ENCODE peak calls at places on chromosome 15, in ten cellular contexts. I is body of pancreas, K is uterus, L is HepG2, R is thyroid gland, N is ovary, F is esophagus squamous epithelium, U is breast epithelium, D is A549, B is heart left ventricle. C is an unnamed sample.

GRCh38 chr15:98658831-98659699 is 10.7 kb downstream of the IGF1R start:
- DNase-seq in I (peak), K (peak), L (peak), R (peak), N (no peak), F (no peak), U (no peak), D (peak), B (no peak), C (no peak)

GRCh38 chr15:77877869-77878577 is 199.5 kb downstream of the TBC1D2B start:
- DNase-seq in I (no peak), K (no peak), L (no peak), R (no peak), N (no peak), F (no peak), U (no peak), D (no peak), B (no peak), C (no peak)

GRCh38 chr15:60408438-60409105 is 10.8 kb upstream of the ANXA2 start:
- DNase-seq in I (no peak), K (no peak), L (peak), R (no peak), N (no peak), F (no peak), U (no peak), D (peak), B (no peak), C (no peak)

GRCh38 chr15:77567202-77567601 is 65.5 kb downstream of the LINGO1 start:
- DNase-seq in I (no peak), K (no peak), L (no peak), R (no peak), N (no peak), F (no peak), U (no peak), D (no peak), B (peak), C (no peak)

GRCh38 chr15:53133255-53133654 is 343.1 kb upstream of the ONECUT1 start:
- DNase-seq in I (no peak), K (no peak), L (no peak), R (no peak), N (no peak), F (no peak), U (no peak), D (no peak), B (no peak), C (no peak)

GRCh38 chr15:48084759-48085420 is 35.9 kb upstream of the SLC24A5 start:
- DNase-seq in I (no peak), K (no peak), L (peak), R (peak), N (no peak), F (no peak), U (no peak), D (peak), B (no peak), C (no peak)

GRCh38 chr15:43239732-43240491 is 19.1 kb upstream of the EPB42 start:
- DNase-seq in I (no peak), K (no peak), L (peak), R (no peak), N (no peak), F (no peak), U (no peak), D (no peak), B (no peak), C (no peak)

GRCh38 chr15:72319985-72320671 is at the start of gene CELF6:
- DNase-seq in I (peak), K (peak), L (no peak), R (peak), N (peak), F (peak), U (peak), D (peak), B (peak), C (peak)

GRCh38 chr15:61032600-61033286 is 196.4 kb downstream of the RORA start:
- DNase-seq in I (peak), K (no peak), L (no peak), R (peak), N (no peak), F (no peak), U (no peak), D (no peak), B (no peak), C (no peak)

GRCh38 chr15:74275957-74276356 is 39.8 kb downstream of the CCDC33 start:
- DNase-seq in I (no peak), K (no peak), L (no peak), R (no peak), N (no peak), F (no peak), U (no peak), D (peak), B (no peak), C (no peak)

GRCh38 chr15:61037031-61037430 is 192.1 kb downstream of the RORA start:
- DNase-seq in I (no peak), K (no peak), L (no peak), R (no peak), N (no peak), F (no peak), U (no peak), D (no peak), B (no peak), C (no peak)

GRCh38 chr15:78429477-78429876 is 8.5 kb upstream of the IREB2 start:
- DNase-seq in I (no peak), K (no peak), L (peak), R (no peak), N (no peak), F (no peak), U (no peak), D (no peak), B (no peak), C (no peak)

GRCh38 chr15:42511010-42511396 is 15.6 kb downstream of the SNAP23 start:
- DNase-seq in I (no peak), K (no peak), L (no peak), R (no peak), N (no peak), F (no peak), U (no peak), D (no peak), B (no peak), C (no peak)

DNA sequence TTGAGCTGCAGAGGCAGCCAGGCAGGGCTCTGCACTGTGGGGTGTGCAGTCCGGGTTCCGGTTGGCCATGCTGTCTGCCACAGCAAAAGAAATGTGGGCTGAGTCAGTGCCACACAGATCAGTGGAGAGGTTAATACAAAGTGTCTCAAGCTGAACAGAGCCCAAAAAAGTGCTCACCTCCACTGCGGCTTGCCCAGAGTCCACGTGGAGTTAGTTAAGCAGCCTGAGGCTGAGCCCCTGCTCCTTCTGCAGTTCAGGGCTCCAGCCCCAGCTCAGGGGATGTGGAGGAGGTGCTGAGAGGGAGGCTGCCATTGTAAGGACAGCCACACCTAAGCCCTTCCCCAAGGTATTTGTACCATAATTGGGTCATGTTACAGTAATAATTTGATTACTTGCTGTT is 85.3 kb downstream of the LRRK1 start:
- DNase-seq in I (no peak), K (no peak), L (no peak), R (no peak), N (no peak), F (no peak), U (no peak), D (no peak), B (no peak), C (no peak)
- H3K27ac ChIP-seq in I (no peak), K (no peak), L (no peak), R (no peak), N (no peak), F (no peak), U (no peak), D (no peak), B (no peak), C (no peak)

DNA sequence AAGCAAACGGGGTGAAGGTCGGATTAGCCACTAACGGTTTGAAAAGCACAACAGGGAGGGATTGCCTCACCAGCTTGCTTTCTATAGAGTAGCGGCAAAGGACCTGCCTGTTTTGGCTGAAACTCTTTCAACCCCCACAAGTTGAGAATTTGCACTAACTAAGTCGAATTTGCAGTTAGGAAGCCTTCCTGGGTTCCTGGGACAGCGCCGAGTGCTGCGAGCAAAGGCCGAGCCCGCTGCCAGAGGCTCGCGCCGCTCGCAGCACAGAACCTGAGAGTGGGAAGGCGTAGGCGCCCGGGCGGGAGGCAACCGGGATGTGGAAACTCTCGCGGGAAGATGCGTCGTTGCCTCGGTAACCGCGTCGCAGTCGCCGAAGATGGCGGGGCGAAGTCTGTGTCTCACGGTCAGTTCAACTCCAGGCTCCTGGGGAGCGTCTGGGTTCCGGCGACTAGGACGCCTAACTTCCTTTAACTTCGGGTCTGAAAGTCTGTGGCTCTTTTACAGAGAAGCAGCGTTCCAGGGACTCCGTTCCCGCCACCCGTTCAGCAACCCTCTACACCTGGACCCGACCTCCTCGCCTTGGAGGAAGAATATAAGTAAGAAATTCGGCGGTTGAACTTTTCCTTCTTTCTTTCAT is at the start of gene TEX9:
- DNase-seq in I (peak), K (peak), L (peak), R (peak), N (peak), F (peak), U (peak), D (peak), B (peak), C (peak)
- TF ChIP-seq POLR2A in I (peak), K (peak), L (peak), R (no peak), N (no peak), F (no peak), U (no peak), D (peak), B (peak), C (no peak)

DNA sequence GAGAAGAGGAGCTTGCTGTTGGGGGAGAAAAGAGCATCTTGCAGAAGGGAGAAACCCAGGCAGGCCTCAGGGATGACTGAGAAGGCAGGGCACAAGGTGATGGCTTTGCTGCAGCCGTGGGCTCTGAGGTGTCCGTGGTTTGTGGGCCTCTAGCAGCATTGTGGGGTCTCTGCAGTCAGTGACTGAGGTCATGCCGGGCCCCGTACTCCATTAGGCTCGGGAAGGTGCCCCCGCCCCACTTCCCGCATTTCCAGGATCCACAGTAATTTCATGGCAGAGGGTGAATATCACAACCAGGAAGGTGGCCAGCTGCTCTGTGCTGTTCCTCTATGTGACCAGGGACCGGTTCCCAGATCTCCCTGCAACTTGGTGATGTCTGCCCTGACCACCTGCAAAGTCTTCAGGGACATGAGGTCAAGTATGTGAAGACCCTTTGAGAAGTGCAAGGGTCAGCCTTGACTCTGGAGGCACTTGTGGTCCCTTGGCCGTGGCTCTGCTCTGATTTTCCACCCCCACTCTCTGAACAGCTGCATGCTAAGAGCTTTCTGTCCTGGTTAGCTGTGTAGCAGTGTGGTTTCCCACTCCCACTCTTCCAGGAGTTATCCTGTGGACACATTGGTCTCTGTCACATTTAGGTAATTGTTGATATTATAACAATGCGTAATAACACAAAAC is 3.6 kb downstream of the KLF13 start:
- DNase-seq in I (no peak), K (no peak), L (no peak), R (no peak), N (no peak), F (no peak), U (no peak), D (no peak), B (no peak), C (no peak)
- H3K27ac ChIP-seq in I (peak), K (peak), L (no peak), R (peak), N (no peak), F (peak), U (no peak), D (no peak), B (peak), C (no peak)

GRCh38 chr15:81293728-81294500 is 30.0 kb downstream of the STARD5 start:
- DNase-seq in I (no peak), K (no peak), L (no peak), R (no peak), N (no peak), F (no peak), U (no peak), D (no peak), B (no peak), C (no peak)

GRCh38 chr15:81291916-81292424 is 32.0 kb downstream of the STARD5 start:
- DNase-seq in I (no peak), K (no peak), L (no peak), R (no peak), N (no peak), F (no peak), U (no peak), D (no peak), B (no peak), C (no peak)

GRCh38 chr15:81289910-81290309 is 34.0 kb downstream of the STARD5 start:
- DNase-seq in I (no peak), K (no peak), L (no peak), R (no peak), N (no peak), F (no peak), U (no peak), D (no peak), B (no peak), C (no peak)

GRCh38 chr15:81294501-81294850 is 29.5 kb downstream of the STARD5 start:
- DNase-seq in I (no peak), K (no peak), L (no peak), R (no peak), N (no peak), F (no peak), U (no peak), D (no peak), B (no peak), C (no peak)

GRCh38 chr15:81292516-81293001 is 31.4 kb downstream of the STARD5 start:
- DNase-seq in I (no peak), K (no peak), L (no peak), R (no peak), N (no peak), F (no peak), U (no peak), D (no peak), B (peak), C (no peak)
- TF ChIP-seq POLR2A in I (no peak), K (no peak), L (no peak), R (no peak), N (no peak), F (no peak), U (no peak), D (no peak), B (no peak), C (no peak)

GRCh38 chr15:66713843-66714508 is 11.9 kb downstream of the SMAD6 start:
- DNase-seq in I (no peak), K (no peak), L (no peak), R (no peak), N (no peak), F (no peak), U (no peak), D (no peak), B (no peak), C (no peak)
- H3K27ac ChIP-seq in I (peak), K (peak), L (no peak), R (peak), N (no peak), F (no peak), U (no peak), D (peak), B (no peak), C (no peak)

GRCh38 chr15:89578146-89578545 is 2.9 kb downstream of the TICRR start:
- DNase-seq in I (no peak), K (no peak), L (no peak), R (no peak), N (no peak), F (no peak), U (no peak), D (no peak), B (no peak), C (no peak)

GRCh38 chr15:89577776-89578115 is 2.5 kb downstream of the TICRR start:
- DNase-seq in I (no peak), K (no peak), L (no peak), R (no peak), N (no peak), F (no peak), U (no peak), D (no peak), B (no peak), C (no peak)

GRCh38 chr15:89575146-89575655 is at the start of gene TICRR:
- DNase-seq in I (peak), K (peak), L (peak), R (peak), N (peak), F (peak), U (peak), D (peak), B (peak), C (peak)

GRCh38 chr15:89576417-89576773 is 1.1 kb downstream of the TICRR start:
- DNase-seq in I (no peak), K (no peak), L (no peak), R (no peak), N (no peak), F (no peak), U (no peak), D (peak), B (no peak), C (no peak)

DNA sequence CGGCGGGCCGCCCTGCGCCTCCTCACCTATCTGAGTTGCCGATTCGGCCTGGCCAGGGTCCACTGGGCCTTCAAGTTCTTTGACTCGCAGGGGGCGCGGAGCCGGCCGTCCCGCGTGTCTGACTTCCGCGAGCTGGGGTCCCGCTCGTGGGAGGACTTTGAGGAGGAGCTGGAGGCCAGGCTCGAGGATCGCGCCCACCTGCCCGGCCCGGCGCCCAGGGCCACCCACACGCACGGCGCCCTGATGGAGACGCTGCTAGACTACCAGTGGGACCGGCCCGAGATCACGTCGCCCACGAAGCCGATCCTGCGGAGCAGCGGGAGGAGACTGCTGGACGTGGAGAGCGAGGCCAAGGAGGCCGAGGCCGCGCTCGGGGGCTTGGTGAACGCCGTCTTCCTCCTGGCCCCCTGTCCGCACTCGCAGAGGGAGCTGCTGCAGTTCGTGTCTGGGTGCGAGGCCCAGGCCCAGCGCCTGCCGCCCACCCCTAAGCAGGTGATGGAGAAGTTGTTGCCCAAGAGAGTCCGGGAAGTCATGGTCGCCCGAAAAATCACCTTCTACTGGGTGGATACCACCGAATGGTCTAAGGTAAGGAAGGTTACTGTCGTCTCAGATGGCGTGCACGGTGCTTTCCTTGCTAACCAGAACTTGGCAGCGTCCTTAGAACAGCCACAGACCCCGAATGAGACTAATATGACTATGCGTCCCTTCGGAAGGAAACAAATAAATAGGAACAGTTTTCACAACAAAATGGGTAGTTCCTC is 567 bp downstream of the TICRR start:
- DNase-seq in I (peak), K (no peak), L (no peak), R (no peak), N (no peak), F (no peak), U (no peak), D (peak), B (no peak), C (no peak)
- TF ChIP-seq POLR2A in I (no peak), K (no peak), L (no peak), R (no peak), N (no peak), F (no peak), U (no peak), D (no peak), B (no peak), C (no peak)

C was measured in tibial nerve.